ENCODE peak calls at places on chromosomes 13 and 19, in eight cellular contexts. D is A549, E is testis, Y is body of pancreas, V is IMR-90, L is stomach, O is upper lobe of left lung, J is gastrocnemius medialis. F is an unnamed sample.
A peak's percentile ranks its signal among the peaks of the same experiment; 100 is the strongest.

GRCh38 chr13:37648604-37649003 is 50.0 kb upstream of the POSTN start:
- DNase-seq in J (no peak), D (no peak), Y (no peak), O (no peak), V (peak; percentile 88), L (no peak), E (no peak), F (no peak)

GRCh38 chr13:113095146-113096051 is 10.2 kb upstream of the F7 start:
- DNase-seq in O (no peak), E (no peak), V (no peak), J (no peak), Y (no peak), L (no peak), D (no peak), F (no peak)

GRCh38 chr13:50357586-50358118 is 342.4 kb downstream of the KCNRG start:
- DNase-seq in D (no peak), V (peak; percentile 93), L (peak; percentile 58), Y (peak; percentile 92), J (no peak), O (peak; percentile 60), E (peak; percentile 41), F (peak; percentile 21)

GRCh38 chr19:5149930-5150329 is 181.0 kb downstream of the KDM4B start:
- DNase-seq in J (no peak), O (no peak), L (no peak), Y (no peak), V (no peak), E (no peak), D (no peak), F (no peak)

GRCh38 chr13:112870737-112871287 is 98.2 kb upstream of the MCF2L start:
- DNase-seq in V (no peak), E (no peak), J (no peak), O (no peak), L (no peak), Y (no peak), D (no peak), F (no peak)

GRCh38 chr19:5628470-5628869 is 5.6 kb downstream of the SAFB start:
- DNase-seq in V (peak; percentile 64), L (no peak), Y (no peak), D (no peak), E (no peak), J (no peak), O (no peak), F (peak; percentile 57)

GRCh38 chr13:49292742-49293498 is 45.2 kb downstream of the CDADC1 start:
- DNase-seq in D (no peak), J (no peak), O (peak; percentile 49), E (no peak), V (peak; percentile 96), L (peak; percentile 41), Y (peak; percentile 33), F (no peak)

GRCh38 chr13:95256086-95256485 is 45.2 kb downstream of the ABCC4 start:
- DNase-seq in D (peak; percentile 87), Y (no peak), V (peak; percentile 97), J (peak; percentile 58), O (no peak), L (no peak), E (no peak), F (no peak)

GRCh38 chr13:98978280-98978679 is 416 bp upstream of the DOCK9 start:
- DNase-seq in Y (no peak), L (no peak), D (no peak), O (no peak), E (no peak), V (peak; percentile 90), J (no peak), F (no peak)

DNA sequence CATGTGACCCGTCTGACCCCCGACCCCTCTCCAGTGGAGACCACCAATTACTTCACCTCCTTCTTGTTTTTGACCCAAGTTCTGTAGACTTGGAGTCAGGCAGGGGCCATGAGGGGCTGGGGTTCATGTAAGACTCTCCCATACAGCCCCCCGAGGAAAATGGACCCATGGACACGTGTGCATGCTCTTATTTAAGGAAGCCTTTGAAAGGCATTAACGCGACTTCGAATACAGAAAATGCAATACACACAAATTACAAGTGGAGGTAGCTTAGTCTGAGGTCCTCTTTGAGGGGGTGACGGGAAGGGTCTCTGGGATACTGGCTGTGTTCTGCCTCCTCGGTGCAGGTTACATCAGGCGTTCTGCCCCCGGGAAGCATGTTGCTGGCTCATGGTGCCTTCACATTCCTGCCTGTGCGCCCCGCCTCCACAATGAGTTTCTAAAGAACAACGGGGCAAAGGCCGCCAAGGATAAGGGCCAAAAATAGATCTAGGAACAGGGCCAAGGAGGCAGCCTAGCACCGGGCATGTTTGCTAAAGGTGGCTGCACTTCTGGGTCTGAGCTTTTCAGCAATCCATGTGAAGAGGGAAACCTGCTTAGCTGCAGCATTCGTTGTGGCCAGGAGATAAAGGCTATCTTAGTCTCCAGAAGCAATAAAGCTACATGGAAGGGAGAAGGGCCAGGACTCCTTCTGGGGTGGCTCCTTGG is 54.5 kb downstream of the RAB20 start:
- DNase-seq in O (peak; percentile 86), E (peak; percentile 66), Y (peak; percentile 95), V (peak; percentile 10), J (no peak), D (peak; percentile 57), L (peak; percentile 94), F (no peak)
- TF ChIP-seq POLR2A in O (no peak), E (no peak), Y (no peak), V (no peak), J (no peak), D (no peak), L (no peak), F (no peak)

DNA sequence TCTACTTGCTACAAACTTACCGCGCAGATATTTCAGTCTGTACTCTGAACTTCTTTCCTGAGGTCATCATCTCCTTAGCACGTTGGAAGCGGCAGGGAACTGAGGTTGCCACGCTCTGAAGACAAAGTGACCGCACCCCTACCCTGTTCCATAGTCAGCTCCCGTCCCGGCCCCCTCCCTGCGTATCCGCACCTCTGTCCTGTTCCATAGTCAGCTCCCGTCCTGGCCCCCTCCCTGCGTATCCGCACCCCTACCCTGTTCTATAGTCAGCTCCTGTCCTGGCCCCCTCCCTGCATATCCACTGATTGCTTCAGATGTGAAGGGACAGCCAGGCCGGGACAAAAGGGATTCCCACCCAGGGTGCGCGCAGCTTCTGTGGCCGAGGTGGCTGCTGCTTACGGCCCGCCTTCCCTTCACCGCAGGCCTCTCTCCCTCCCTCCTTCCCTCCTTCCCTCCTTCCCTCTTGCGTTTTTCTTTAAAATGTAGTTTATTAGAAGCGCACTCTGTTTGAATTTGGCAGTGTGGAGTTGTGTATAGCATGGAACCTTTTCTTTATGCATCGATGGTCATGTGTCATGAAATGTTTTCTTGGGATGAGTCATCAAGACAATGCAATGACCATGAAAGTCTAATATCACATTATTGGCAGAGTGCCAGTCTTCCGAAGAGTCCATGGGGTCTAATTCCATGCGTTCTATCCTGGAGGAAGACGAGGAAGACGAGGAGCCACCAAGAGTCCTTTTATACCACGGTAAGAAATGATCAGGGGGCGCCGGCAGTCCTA is 21.9 kb upstream of the NDUFS7 start:
- DNase-seq in D (no peak), E (no peak), V (peak; percentile 78), Y (no peak), O (no peak), J (no peak), L (no peak), F (no peak)
- H3K4me3 ChIP-seq in D (no peak overlapping the region), E (no peak overlapping the region), V (no peak overlapping the region), Y (no peak overlapping the region), O (no peak overlapping the region), J (no peak overlapping the region), L (no peak overlapping the region), F (no peak overlapping the region)

GRCh38 chr13:73544175-73544574 is 485.4 kb downstream of the KLF5 start:
- DNase-seq in V (no peak), J (no peak), D (peak; percentile 4), L (no peak), O (no peak), E (no peak), Y (no peak), F (no peak)
- TF ChIP-seq CTCF in V (peak; percentile 14), J (no peak), D (peak; percentile 25), L (no peak), O (no peak), E (no peak), Y (no peak), F (no peak)

DNA sequence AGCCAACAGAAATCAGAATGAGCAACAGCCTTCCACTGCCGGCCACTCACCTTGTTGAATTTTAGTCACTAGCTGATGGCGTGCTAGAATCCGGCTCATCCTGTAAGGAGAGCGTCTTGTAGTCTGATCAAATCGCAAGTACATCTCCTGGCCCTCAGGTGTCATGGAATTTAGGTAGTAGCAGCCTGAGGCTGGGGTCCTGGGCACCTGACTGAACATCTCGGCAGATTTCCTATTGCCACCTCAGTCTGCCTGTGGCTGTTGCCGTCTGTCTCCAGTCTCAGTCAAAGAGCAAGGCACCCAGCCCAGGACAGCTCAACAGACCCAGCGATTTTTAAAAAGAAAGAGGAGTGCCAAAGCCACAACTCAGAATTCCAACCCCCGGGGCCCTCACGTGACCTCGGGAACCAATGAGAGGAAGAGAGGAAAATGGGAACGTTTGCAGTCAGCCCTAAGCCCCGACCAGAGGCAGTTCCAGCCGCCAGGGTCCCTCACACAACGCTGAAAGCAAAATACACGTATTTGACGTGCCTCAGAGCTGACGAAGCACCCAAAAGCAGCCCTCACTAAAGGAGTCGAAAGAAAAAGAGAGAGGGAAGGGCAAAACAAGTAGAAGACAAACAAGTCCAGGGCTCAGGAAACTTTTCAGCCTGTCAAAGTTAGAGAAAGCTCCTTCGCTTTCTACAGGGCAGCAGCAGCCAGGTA is at the start of gene STARD13:
- DNase-seq in J (peak; percentile 92), O (peak; percentile 93), E (peak; percentile 95), V (peak; percentile 98), D (peak; percentile 84), Y (peak; percentile 94), L (peak; percentile 92), F (peak; percentile 96)
- TF ChIP-seq POLR2A in J (peak; percentile 91), O (no peak), E (peak; percentile 75), V (peak; percentile 99), D (no peak), Y (peak; percentile 70), L (no peak), F (peak; percentile 6)

GRCh38 chr19:10566408-10566657 is 523 bp upstream of the KRI1 start:
- DNase-seq in L (no peak), Y (no peak), E (no peak), O (no peak), J (no peak), D (no peak), V (no peak), F (no peak)
- H3K4me3 ChIP-seq in L (peak overlapping the region; percentile 90), Y (no peak overlapping the region), E (peak overlapping the region; percentile 83), O (no peak overlapping the region), J (peak overlapping the region; percentile 68), D (peak overlapping the region; percentile 75), V (peak overlapping the region; percentile 61), F (no peak overlapping the region)